ENCODE peak calls at places on chromosomes 13 and 19, in six cellular contexts. One of them, this sample, is unnamed.

GRCh38 chr19:8459520-8460260 is 14.9 kb downstream of the HNRNPM start:
- DNase-seq in RCC 7860: no peak
- DNase-seq in amniotic stem cell: no peak
- DNase-seq in activated naive CD4-positive, alpha-beta T cell treated with anti-CD3 and anti-CD28 coated beads, Interleukin-2, amount 10 ng/mL, durations not matched to agents 7 days and 5 days: no peak
- DNase-seq in Caki2: peak; percentile 46
- DNase-seq in NCI-H774: no peak
- DNase-seq in this sample: peak; percentile 32

GRCh38 chr13:75744127-75744526 is 108.0 kb downstream of the LMO7 start:
- DNase-seq in Caki2: no peak
- DNase-seq in amniotic stem cell: no peak
- DNase-seq in RCC 7860: no peak
- DNase-seq in NCI-H774: no peak
- DNase-seq in activated naive CD4-positive, alpha-beta T cell treated with anti-CD3 and anti-CD28 coated beads, Interleukin-2, amount 10 ng/mL, durations not matched to agents 7 days and 5 days: no peak
- DNase-seq in this sample: no peak

GRCh38 chr19:8194528-8195275 is 14.5 kb upstream of the CERS4 start:
- DNase-seq in Caki2: no peak
- DNase-seq in activated naive CD4-positive, alpha-beta T cell treated with anti-CD3 and anti-CD28 coated beads, Interleukin-2, amount 10 ng/mL, durations not matched to agents 7 days and 5 days: peak; percentile 75
- DNase-seq in RCC 7860: no peak
- DNase-seq in amniotic stem cell: no peak
- DNase-seq in NCI-H774: no peak
- DNase-seq in this sample: no peak

GRCh38 chr19:6412111-6412999 is 12.3 kb downstream of the KHSRP start:
- DNase-seq in amniotic stem cell: no peak
- DNase-seq in Caki2: no peak
- DNase-seq in RCC 7860: peak; percentile 4
- DNase-seq in NCI-H774: peak; percentile 11
- DNase-seq in activated naive CD4-positive, alpha-beta T cell treated with anti-CD3 and anti-CD28 coated beads, Interleukin-2, amount 10 ng/mL, durations not matched to agents 7 days and 5 days: peak; percentile 62
- DNase-seq in this sample: peak; percentile 19

GRCh38 chr13:114119196-114119595 is 13.2 kb downstream of the RASA3 start:
- DNase-seq in Caki2: no peak
- DNase-seq in RCC 7860: peak; percentile 68
- DNase-seq in activated naive CD4-positive, alpha-beta T cell treated with anti-CD3 and anti-CD28 coated beads, Interleukin-2, amount 10 ng/mL, durations not matched to agents 7 days and 5 days: no peak
- DNase-seq in amniotic stem cell: peak; percentile 59
- DNase-seq in NCI-H774: no peak
- DNase-seq in this sample: peak; percentile 87

GRCh38 chr13:40344270-40345148 is 321.9 kb downstream of the FOXO1 start:
- DNase-seq in amniotic stem cell: no peak
- DNase-seq in NCI-H774: no peak
- DNase-seq in activated naive CD4-positive, alpha-beta T cell treated with anti-CD3 and anti-CD28 coated beads, Interleukin-2, amount 10 ng/mL, durations not matched to agents 7 days and 5 days: no peak
- DNase-seq in Caki2: peak; percentile 14
- DNase-seq in RCC 7860: no peak
- DNase-seq in this sample: no peak

GRCh38 chr13:40539954-40540706 is 126.3 kb downstream of the FOXO1 start:
- DNase-seq in NCI-H774: no peak
- DNase-seq in Caki2: peak; percentile 63
- DNase-seq in activated naive CD4-positive, alpha-beta T cell treated with anti-CD3 and anti-CD28 coated beads, Interleukin-2, amount 10 ng/mL, durations not matched to agents 7 days and 5 days: no peak
- DNase-seq in RCC 7860: peak; percentile 59
- DNase-seq in amniotic stem cell: peak; percentile 0
- DNase-seq in this sample: peak; percentile 64

GRCh38 chr13:40063278-40063698 is 407.8 kb downstream of the COG6 start:
- DNase-seq in RCC 7860: no peak
- DNase-seq in NCI-H774: no peak
- DNase-seq in Caki2: no peak
- DNase-seq in amniotic stem cell: no peak
- DNase-seq in activated naive CD4-positive, alpha-beta T cell treated with anti-CD3 and anti-CD28 coated beads, Interleukin-2, amount 10 ng/mL, durations not matched to agents 7 days and 5 days: no peak
- DNase-seq in this sample: no peak

GRCh38 chr13:51934461-51935087 is 72.8 kb downstream of the CCDC70 start:
- DNase-seq in NCI-H774: no peak
- DNase-seq in Caki2: no peak
- DNase-seq in amniotic stem cell: no peak
- DNase-seq in RCC 7860: no peak
- DNase-seq in activated naive CD4-positive, alpha-beta T cell treated with anti-CD3 and anti-CD28 coated beads, Interleukin-2, amount 10 ng/mL, durations not matched to agents 7 days and 5 days: no peak
- DNase-seq in this sample: no peak

GRCh38 chr13:97028441-97029299 is 34.4 kb upstream of the OXGR1 start:
- DNase-seq in activated naive CD4-positive, alpha-beta T cell treated with anti-CD3 and anti-CD28 coated beads, Interleukin-2, amount 10 ng/mL, durations not matched to agents 7 days and 5 days: peak; percentile 43
- DNase-seq in Caki2: peak; percentile 58
- DNase-seq in amniotic stem cell: no peak
- DNase-seq in RCC 7860: no peak
- DNase-seq in NCI-H774: peak; percentile 39
- DNase-seq in this sample: peak; percentile 49

GRCh38 chr13:20672772-20673171 is 30.7 kb upstream of the IL17D start:
- DNase-seq in NCI-H774: no peak
- DNase-seq in RCC 7860: no peak
- DNase-seq in activated naive CD4-positive, alpha-beta T cell treated with anti-CD3 and anti-CD28 coated beads, Interleukin-2, amount 10 ng/mL, durations not matched to agents 7 days and 5 days: no peak
- DNase-seq in Caki2: no peak
- DNase-seq in amniotic stem cell: no peak
- DNase-seq in this sample: no peak

GRCh38 chr13:111491659-111492058 is 171.2 kb downstream of the TEX29 start:
- DNase-seq in Caki2: no peak
- DNase-seq in NCI-H774: no peak
- DNase-seq in activated naive CD4-positive, alpha-beta T cell treated with anti-CD3 and anti-CD28 coated beads, Interleukin-2, amount 10 ng/mL, durations not matched to agents 7 days and 5 days: no peak
- DNase-seq in RCC 7860: no peak
- DNase-seq in amniotic stem cell: no peak
- DNase-seq in this sample: no peak

GRCh38 chr13:113393572-113394503 is 29.9 kb upstream of the GRTP1 start:
- DNase-seq in RCC 7860: peak; percentile 31
- DNase-seq in NCI-H774: peak; percentile 95
- DNase-seq in activated naive CD4-positive, alpha-beta T cell treated with anti-CD3 and anti-CD28 coated beads, Interleukin-2, amount 10 ng/mL, durations not matched to agents 7 days and 5 days: peak; percentile 88
- DNase-seq in Caki2: peak; percentile 68
- DNase-seq in amniotic stem cell: peak; percentile 52
- DNase-seq in this sample: peak; percentile 75

This sample was measured in ACHN.